ENCODE peak calls at places on chromosome 15, in four cellular contexts. I is NCI-H1092 treated with DMSO at 0.1 percent for 48 hours; L is activated CD4-positive, alpha-beta T cell treated with anti-CD3 and anti-CD28 coated beads, Interleukin-2, amount 50 U/mL, for 24 hours; Y is activated T-cell treated with anti-CD3 and anti-CD28 coated beads, Interleukin-2, amount 50 U/mL, for 72 hours. K is an unnamed sample.
A peak's percentile ranks its signal among the peaks of the same experiment; 100 is the strongest.

GRCh38 chr15:45631831-45632230 is 3.0 kb upstream of the SQOR start:
- DNase-seq in Y (no peak), I (no peak), L (no peak), K (no peak)

GRCh38 chr15:92130906-92131305 is 262.8 kb upstream of the ST8SIA2 start:
- DNase-seq in L (no peak), I (no peak), Y (no peak), K (no peak)

GRCh38 chr15:63858881-63859280 is 25.1 kb upstream of the HERC1 start:
- DNase-seq in L (no peak), Y (no peak), I (no peak), K (no peak)

GRCh38 chr15:70078578-70079417 is 18.9 kb downstream of the TLE3 start:
- DNase-seq in I (no peak), L (no peak), Y (no peak), K (no peak)

GRCh38 chr15:79682851-79683288 is 213.9 kb downstream of the MTHFS start:
- DNase-seq in Y (no peak), L (no peak), I (no peak), K (no peak)

GRCh38 chr15:45640610-45641009 is 5.8 kb downstream of the SQOR start:
- DNase-seq in I (no peak), L (no peak), Y (no peak), K (no peak)

GRCh38 chr15:43950551-43950950 is 123.7 kb downstream of the WDR76 start:
- DNase-seq in Y (no peak), I (no peak), L (no peak), K (no peak)

GRCh38 chr15:34304613-34305012 is 33.0 kb downstream of the SLC12A6 start:
- DNase-seq in I (no peak), Y (no peak), L (no peak), K (no peak)

GRCh38 chr15:29687939-29688884 is 134.1 kb downstream of the TJP1 start:
- DNase-seq in L (no peak), I (no peak), Y (no peak), K (peak; percentile 72)

GRCh38 chr15:90982135-90982534 is 12.2 kb downstream of the PRC1 start:
- DNase-seq in Y (no peak), I (no peak), L (no peak), K (no peak)

GRCh38 chr15:38517312-38517711 is 47.3 kb downstream of the RASGRP1 start:
- DNase-seq in I (no peak), L (no peak), Y (no peak), K (no peak)

GRCh38 chr15:88981244-88982215 is 68.4 kb upstream of the MFGE8 start:
- DNase-seq in Y (no peak), I (no peak), L (no peak), K (peak; percentile 70)

GRCh38 chr15:57916695-57917094 is 148.8 kb downstream of the ALDH1A2 start:
- DNase-seq in L (no peak), Y (no peak), I (no peak), K (no peak)

GRCh38 chr15:60620707-60621106 is 141.8 kb upstream of the ICE2 start:
- DNase-seq in L (no peak), I (no peak), Y (no peak), K (no peak)

GRCh38 chr15:90101969-90102890 is at the start of gene IDH2:
- DNase-seq in Y (peak; percentile 83), I (peak; percentile 64), L (peak; percentile 50), K (no peak)

GRCh38 chr15:63156086-63156707 is 1.1 kb downstream of the RPS27L start:
- DNase-seq in I (no peak), L (no peak), Y (no peak), K (no peak)

GRCh38 chr15:38652998-38653397 is 88.4 kb upstream of the RASGRP1 start:
- DNase-seq in I (no peak), Y (peak; percentile 74), L (peak; percentile 45), K (no peak)

GRCh38 chr15:32873292-32874114 is 155.7 kb downstream of the GREM1 start:
- DNase-seq in I (no peak), L (no peak), Y (no peak), K (peak; percentile 94)

GRCh38 chr15:58573270-58573669 is 141.5 kb downstream of the LIPC start:
- DNase-seq in I (no peak), Y (no peak), L (no peak), K (no peak)

GRCh38 chr15:90572893-90573292 is 43.2 kb downstream of the CRTC3 start:
- DNase-seq in L (no peak), I (no peak), Y (no peak), K (no peak)

GRCh38 chr15:54518145-54518941 is 540.1 kb downstream of the UNC13C start:
- DNase-seq in Y (no peak), I (no peak), L (no peak), K (no peak)

GRCh38 chr15:25850154-25851111 is 12.7 kb downstream of the ATP10A start:
- DNase-seq in Y (peak; percentile 86), I (no peak), L (peak; percentile 73), K (no peak)

GRCh38 chr15:34039506-34040123 is 611 bp upstream of the AVEN start:
- DNase-seq in L (peak; percentile 46), Y (peak; percentile 62), I (peak; percentile 10), K (no peak)

K was measured in vagina.